ENCODE peak calls at places on chromosomes 3 and 15, in nine cellular contexts. One of them, this sample, is unnamed.
A peak's percentile ranks its signal among the peaks of the same experiment; 100 is the strongest.

GRCh38 chr3:64686446-64686908 is 1.3 kb downstream of the ADAMTS9 start:
- DNase-seq in activated naive CD4-positive, alpha-beta T cell treated with anti-CD3 and anti-CD28 coated beads, Interleukin-2, amount 10 ng/mL, durations not matched to agents 7 days and 5 days: no peak
- DNase-seq in skeletal muscle cell: no peak
- DNase-seq in GM19239: no peak
- DNase-seq in IMR-90: peak; percentile 52
- DNase-seq in occipital lobe: no peak
- DNase-seq in activated T-helper 1 cell treated with anti-CD3 and anti-CD28 coated beads, Interleukin-12 subunit alpha, Interleukin-12 subunit beta, Interleukin-2, Interleukin-4 antibody, amounts not matched to agents 30 ng/mL and 10 ng/mL and 1 ng/mL, durations not matched to agents 14 hours and 24 hours and 36 hours: no peak
- DNase-seq in NCI-H2171 treated with DMSO at 0.1 percent for 48 hours: no peak
- DNase-seq in Ammon's horn: peak; percentile 42
- DNase-seq in this sample: no peak

GRCh38 chr15:60745469-60745971 is 266.6 kb upstream of the ICE2 start:
- DNase-seq in activated naive CD4-positive, alpha-beta T cell treated with anti-CD3 and anti-CD28 coated beads, Interleukin-2, amount 10 ng/mL, durations not matched to agents 7 days and 5 days: no peak
- DNase-seq in skeletal muscle cell: no peak
- DNase-seq in GM19239: no peak
- DNase-seq in IMR-90: peak; percentile 30
- DNase-seq in occipital lobe: no peak
- DNase-seq in activated T-helper 1 cell treated with anti-CD3 and anti-CD28 coated beads, Interleukin-12 subunit alpha, Interleukin-12 subunit beta, Interleukin-2, Interleukin-4 antibody, amounts not matched to agents 30 ng/mL and 10 ng/mL and 1 ng/mL, durations not matched to agents 14 hours and 24 hours and 36 hours: no peak
- DNase-seq in NCI-H2171 treated with DMSO at 0.1 percent for 48 hours: no peak
- DNase-seq in Ammon's horn: no peak
- DNase-seq in this sample: no peak

GRCh38 chr15:60627544-60627943 is 148.6 kb upstream of the ICE2 start:
- DNase-seq in activated naive CD4-positive, alpha-beta T cell treated with anti-CD3 and anti-CD28 coated beads, Interleukin-2, amount 10 ng/mL, durations not matched to agents 7 days and 5 days: no peak
- DNase-seq in skeletal muscle cell: no peak
- DNase-seq in GM19239: no peak
- DNase-seq in IMR-90: no peak
- DNase-seq in occipital lobe: no peak
- DNase-seq in activated T-helper 1 cell treated with anti-CD3 and anti-CD28 coated beads, Interleukin-12 subunit alpha, Interleukin-12 subunit beta, Interleukin-2, Interleukin-4 antibody, amounts not matched to agents 30 ng/mL and 10 ng/mL and 1 ng/mL, durations not matched to agents 14 hours and 24 hours and 36 hours: no peak
- DNase-seq in NCI-H2171 treated with DMSO at 0.1 percent for 48 hours: no peak
- DNase-seq in Ammon's horn: no peak
- DNase-seq in this sample: no peak

GRCh38 chr3:113736548-113737089 is 9.4 kb downstream of the NAA50 start:
- DNase-seq in activated naive CD4-positive, alpha-beta T cell treated with anti-CD3 and anti-CD28 coated beads, Interleukin-2, amount 10 ng/mL, durations not matched to agents 7 days and 5 days: peak; percentile 34
- DNase-seq in skeletal muscle cell: no peak
- DNase-seq in GM19239: no peak
- DNase-seq in IMR-90: peak; percentile 73
- DNase-seq in occipital lobe: no peak
- DNase-seq in activated T-helper 1 cell treated with anti-CD3 and anti-CD28 coated beads, Interleukin-12 subunit alpha, Interleukin-12 subunit beta, Interleukin-2, Interleukin-4 antibody, amounts not matched to agents 30 ng/mL and 10 ng/mL and 1 ng/mL, durations not matched to agents 14 hours and 24 hours and 36 hours: peak; percentile 12
- DNase-seq in NCI-H2171 treated with DMSO at 0.1 percent for 48 hours: peak; percentile 70
- DNase-seq in Ammon's horn: peak; percentile 51
- DNase-seq in this sample: peak; percentile 70

GRCh38 chr3:134228035-134228434 is 22.6 kb downstream of the RYK start:
- DNase-seq in activated naive CD4-positive, alpha-beta T cell treated with anti-CD3 and anti-CD28 coated beads, Interleukin-2, amount 10 ng/mL, durations not matched to agents 7 days and 5 days: no peak
- DNase-seq in skeletal muscle cell: no peak
- DNase-seq in GM19239: no peak
- DNase-seq in IMR-90: peak; percentile 68
- DNase-seq in occipital lobe: no peak
- DNase-seq in activated T-helper 1 cell treated with anti-CD3 and anti-CD28 coated beads, Interleukin-12 subunit alpha, Interleukin-12 subunit beta, Interleukin-2, Interleukin-4 antibody, amounts not matched to agents 30 ng/mL and 10 ng/mL and 1 ng/mL, durations not matched to agents 14 hours and 24 hours and 36 hours: no peak
- DNase-seq in NCI-H2171 treated with DMSO at 0.1 percent for 48 hours: no peak
- DNase-seq in Ammon's horn: no peak
- DNase-seq in this sample: no peak

GRCh38 chr3:149216195-149216869 is 5.3 kb downstream of the CP start:
- DNase-seq in activated naive CD4-positive, alpha-beta T cell treated with anti-CD3 and anti-CD28 coated beads, Interleukin-2, amount 10 ng/mL, durations not matched to agents 7 days and 5 days: no peak
- DNase-seq in skeletal muscle cell: no peak
- DNase-seq in GM19239: no peak
- DNase-seq in IMR-90: no peak
- DNase-seq in occipital lobe: no peak
- DNase-seq in activated T-helper 1 cell treated with anti-CD3 and anti-CD28 coated beads, Interleukin-12 subunit alpha, Interleukin-12 subunit beta, Interleukin-2, Interleukin-4 antibody, amounts not matched to agents 30 ng/mL and 10 ng/mL and 1 ng/mL, durations not matched to agents 14 hours and 24 hours and 36 hours: no peak
- DNase-seq in NCI-H2171 treated with DMSO at 0.1 percent for 48 hours: no peak
- DNase-seq in Ammon's horn: no peak
- DNase-seq in this sample: no peak

GRCh38 chr15:93476491-93477176 is 387.6 kb upstream of the RGMA start:
- DNase-seq in activated naive CD4-positive, alpha-beta T cell treated with anti-CD3 and anti-CD28 coated beads, Interleukin-2, amount 10 ng/mL, durations not matched to agents 7 days and 5 days: no peak
- DNase-seq in skeletal muscle cell: no peak
- DNase-seq in GM19239: no peak
- DNase-seq in IMR-90: no peak
- DNase-seq in occipital lobe: no peak
- DNase-seq in activated T-helper 1 cell treated with anti-CD3 and anti-CD28 coated beads, Interleukin-12 subunit alpha, Interleukin-12 subunit beta, Interleukin-2, Interleukin-4 antibody, amounts not matched to agents 30 ng/mL and 10 ng/mL and 1 ng/mL, durations not matched to agents 14 hours and 24 hours and 36 hours: no peak
- DNase-seq in NCI-H2171 treated with DMSO at 0.1 percent for 48 hours: no peak
- DNase-seq in Ammon's horn: no peak
- DNase-seq in this sample: no peak

GRCh38 chr15:82100116-82100795 is 54.4 kb upstream of the MEX3B start:
- DNase-seq in activated naive CD4-positive, alpha-beta T cell treated with anti-CD3 and anti-CD28 coated beads, Interleukin-2, amount 10 ng/mL, durations not matched to agents 7 days and 5 days: no peak
- DNase-seq in skeletal muscle cell: no peak
- DNase-seq in GM19239: no peak
- DNase-seq in IMR-90: peak; percentile 53
- DNase-seq in occipital lobe: no peak
- DNase-seq in activated T-helper 1 cell treated with anti-CD3 and anti-CD28 coated beads, Interleukin-12 subunit alpha, Interleukin-12 subunit beta, Interleukin-2, Interleukin-4 antibody, amounts not matched to agents 30 ng/mL and 10 ng/mL and 1 ng/mL, durations not matched to agents 14 hours and 24 hours and 36 hours: no peak
- DNase-seq in NCI-H2171 treated with DMSO at 0.1 percent for 48 hours: peak; percentile 84
- DNase-seq in Ammon's horn: no peak
- DNase-seq in this sample: no peak

GRCh38 chr3:170730071-170730812 is 139.8 kb downstream of the RPL22L1 start:
- DNase-seq in activated naive CD4-positive, alpha-beta T cell treated with anti-CD3 and anti-CD28 coated beads, Interleukin-2, amount 10 ng/mL, durations not matched to agents 7 days and 5 days: no peak
- DNase-seq in skeletal muscle cell: no peak
- DNase-seq in GM19239: no peak
- DNase-seq in IMR-90: no peak
- DNase-seq in occipital lobe: no peak
- DNase-seq in activated T-helper 1 cell treated with anti-CD3 and anti-CD28 coated beads, Interleukin-12 subunit alpha, Interleukin-12 subunit beta, Interleukin-2, Interleukin-4 antibody, amounts not matched to agents 30 ng/mL and 10 ng/mL and 1 ng/mL, durations not matched to agents 14 hours and 24 hours and 36 hours: no peak
- DNase-seq in NCI-H2171 treated with DMSO at 0.1 percent for 48 hours: peak; percentile 42
- DNase-seq in Ammon's horn: no peak
- DNase-seq in this sample: no peak

GRCh38 chr15:57146394-57147140 is 228.1 kb downstream of the TCF12 start:
- DNase-seq in activated naive CD4-positive, alpha-beta T cell treated with anti-CD3 and anti-CD28 coated beads, Interleukin-2, amount 10 ng/mL, durations not matched to agents 7 days and 5 days: no peak
- DNase-seq in skeletal muscle cell: no peak
- DNase-seq in GM19239: no peak
- DNase-seq in IMR-90: peak; percentile 73
- DNase-seq in occipital lobe: no peak
- DNase-seq in activated T-helper 1 cell treated with anti-CD3 and anti-CD28 coated beads, Interleukin-12 subunit alpha, Interleukin-12 subunit beta, Interleukin-2, Interleukin-4 antibody, amounts not matched to agents 30 ng/mL and 10 ng/mL and 1 ng/mL, durations not matched to agents 14 hours and 24 hours and 36 hours: no peak
- DNase-seq in NCI-H2171 treated with DMSO at 0.1 percent for 48 hours: peak; percentile 75
- DNase-seq in Ammon's horn: peak; percentile 70
- DNase-seq in this sample: peak; percentile 66

GRCh38 chr3:57949779-57950618 is 58.2 kb upstream of the FLNB start:
- DNase-seq in activated naive CD4-positive, alpha-beta T cell treated with anti-CD3 and anti-CD28 coated beads, Interleukin-2, amount 10 ng/mL, durations not matched to agents 7 days and 5 days: no peak
- DNase-seq in skeletal muscle cell: no peak
- DNase-seq in GM19239: no peak
- DNase-seq in IMR-90: no peak
- DNase-seq in occipital lobe: no peak
- DNase-seq in activated T-helper 1 cell treated with anti-CD3 and anti-CD28 coated beads, Interleukin-12 subunit alpha, Interleukin-12 subunit beta, Interleukin-2, Interleukin-4 antibody, amounts not matched to agents 30 ng/mL and 10 ng/mL and 1 ng/mL, durations not matched to agents 14 hours and 24 hours and 36 hours: no peak
- DNase-seq in NCI-H2171 treated with DMSO at 0.1 percent for 48 hours: no peak
- DNase-seq in Ammon's horn: no peak
- DNase-seq in this sample: no peak

GRCh38 chr3:185200639-185201038 is 47.8 kb upstream of the C3orf70 start:
- DNase-seq in activated naive CD4-positive, alpha-beta T cell treated with anti-CD3 and anti-CD28 coated beads, Interleukin-2, amount 10 ng/mL, durations not matched to agents 7 days and 5 days: no peak
- DNase-seq in skeletal muscle cell: peak; percentile 66
- DNase-seq in GM19239: no peak
- DNase-seq in IMR-90: peak; percentile 79
- DNase-seq in occipital lobe: no peak
- DNase-seq in activated T-helper 1 cell treated with anti-CD3 and anti-CD28 coated beads, Interleukin-12 subunit alpha, Interleukin-12 subunit beta, Interleukin-2, Interleukin-4 antibody, amounts not matched to agents 30 ng/mL and 10 ng/mL and 1 ng/mL, durations not matched to agents 14 hours and 24 hours and 36 hours: no peak
- DNase-seq in NCI-H2171 treated with DMSO at 0.1 percent for 48 hours: no peak
- DNase-seq in Ammon's horn: no peak
- DNase-seq in this sample: no peak

GRCh38 chr3:31455524-31455923 is 77.2 kb upstream of the STT3B start:
- DNase-seq in activated naive CD4-positive, alpha-beta T cell treated with anti-CD3 and anti-CD28 coated beads, Interleukin-2, amount 10 ng/mL, durations not matched to agents 7 days and 5 days: no peak
- DNase-seq in skeletal muscle cell: no peak
- DNase-seq in GM19239: no peak
- DNase-seq in IMR-90: no peak
- DNase-seq in occipital lobe: no peak
- DNase-seq in activated T-helper 1 cell treated with anti-CD3 and anti-CD28 coated beads, Interleukin-12 subunit alpha, Interleukin-12 subunit beta, Interleukin-2, Interleukin-4 antibody, amounts not matched to agents 30 ng/mL and 10 ng/mL and 1 ng/mL, durations not matched to agents 14 hours and 24 hours and 36 hours: no peak
- DNase-seq in NCI-H2171 treated with DMSO at 0.1 percent for 48 hours: no peak
- DNase-seq in Ammon's horn: no peak
- DNase-seq in this sample: no peak

GRCh38 chr3:157333551-157333991 is 103.1 kb upstream of the PTX3 start:
- DNase-seq in activated naive CD4-positive, alpha-beta T cell treated with anti-CD3 and anti-CD28 coated beads, Interleukin-2, amount 10 ng/mL, durations not matched to agents 7 days and 5 days: no peak
- DNase-seq in skeletal muscle cell: peak; percentile 56
- DNase-seq in GM19239: no peak
- DNase-seq in IMR-90: peak; percentile 90
- DNase-seq in occipital lobe: no peak
- DNase-seq in activated T-helper 1 cell treated with anti-CD3 and anti-CD28 coated beads, Interleukin-12 subunit alpha, Interleukin-12 subunit beta, Interleukin-2, Interleukin-4 antibody, amounts not matched to agents 30 ng/mL and 10 ng/mL and 1 ng/mL, durations not matched to agents 14 hours and 24 hours and 36 hours: no peak
- DNase-seq in NCI-H2171 treated with DMSO at 0.1 percent for 48 hours: no peak
- DNase-seq in Ammon's horn: no peak
- DNase-seq in this sample: no peak

GRCh38 chr3:169146112-169146665 is 517.3 kb downstream of the MECOM start:
- DNase-seq in activated naive CD4-positive, alpha-beta T cell treated with anti-CD3 and anti-CD28 coated beads, Interleukin-2, amount 10 ng/mL, durations not matched to agents 7 days and 5 days: no peak
- DNase-seq in skeletal muscle cell: no peak
- DNase-seq in GM19239: no peak
- DNase-seq in IMR-90: peak; percentile 64
- DNase-seq in occipital lobe: no peak
- DNase-seq in activated T-helper 1 cell treated with anti-CD3 and anti-CD28 coated beads, Interleukin-12 subunit alpha, Interleukin-12 subunit beta, Interleukin-2, Interleukin-4 antibody, amounts not matched to agents 30 ng/mL and 10 ng/mL and 1 ng/mL, durations not matched to agents 14 hours and 24 hours and 36 hours: no peak
- DNase-seq in NCI-H2171 treated with DMSO at 0.1 percent for 48 hours: no peak
- DNase-seq in Ammon's horn: no peak
- DNase-seq in this sample: no peak

GRCh38 chr3:52649461-52650210 is 36.1 kb downstream of the PBRM1 start:
- DNase-seq in activated naive CD4-positive, alpha-beta T cell treated with anti-CD3 and anti-CD28 coated beads, Interleukin-2, amount 10 ng/mL, durations not matched to agents 7 days and 5 days: no peak
- DNase-seq in skeletal muscle cell: no peak
- DNase-seq in GM19239: no peak
- DNase-seq in IMR-90: peak; percentile 70
- DNase-seq in occipital lobe: no peak
- DNase-seq in activated T-helper 1 cell treated with anti-CD3 and anti-CD28 coated beads, Interleukin-12 subunit alpha, Interleukin-12 subunit beta, Interleukin-2, Interleukin-4 antibody, amounts not matched to agents 30 ng/mL and 10 ng/mL and 1 ng/mL, durations not matched to agents 14 hours and 24 hours and 36 hours: no peak
- DNase-seq in NCI-H2171 treated with DMSO at 0.1 percent for 48 hours: no peak
- DNase-seq in Ammon's horn: no peak
- DNase-seq in this sample: no peak

GRCh38 chr15:77851086-77851485 is 218.4 kb upstream of the LINGO1 start:
- DNase-seq in activated naive CD4-positive, alpha-beta T cell treated with anti-CD3 and anti-CD28 coated beads, Interleukin-2, amount 10 ng/mL, durations not matched to agents 7 days and 5 days: no peak
- DNase-seq in skeletal muscle cell: no peak
- DNase-seq in GM19239: no peak
- DNase-seq in IMR-90: no peak
- DNase-seq in occipital lobe: no peak
- DNase-seq in activated T-helper 1 cell treated with anti-CD3 and anti-CD28 coated beads, Interleukin-12 subunit alpha, Interleukin-12 subunit beta, Interleukin-2, Interleukin-4 antibody, amounts not matched to agents 30 ng/mL and 10 ng/mL and 1 ng/mL, durations not matched to agents 14 hours and 24 hours and 36 hours: no peak
- DNase-seq in NCI-H2171 treated with DMSO at 0.1 percent for 48 hours: no peak
- DNase-seq in Ammon's horn: no peak
- DNase-seq in this sample: no peak

GRCh38 chr15:60601098-60601497 is 122.2 kb upstream of the ICE2 start:
- DNase-seq in activated naive CD4-positive, alpha-beta T cell treated with anti-CD3 and anti-CD28 coated beads, Interleukin-2, amount 10 ng/mL, durations not matched to agents 7 days and 5 days: no peak
- DNase-seq in skeletal muscle cell: no peak
- DNase-seq in GM19239: no peak
- DNase-seq in IMR-90: no peak
- DNase-seq in occipital lobe: no peak
- DNase-seq in activated T-helper 1 cell treated with anti-CD3 and anti-CD28 coated beads, Interleukin-12 subunit alpha, Interleukin-12 subunit beta, Interleukin-2, Interleukin-4 antibody, amounts not matched to agents 30 ng/mL and 10 ng/mL and 1 ng/mL, durations not matched to agents 14 hours and 24 hours and 36 hours: no peak
- DNase-seq in NCI-H2171 treated with DMSO at 0.1 percent for 48 hours: no peak
- DNase-seq in Ammon's horn: no peak
- DNase-seq in this sample: no peak

GRCh38 chr3:93861021-93861420 is 112.7 kb downstream of the PROS1 start:
- DNase-seq in activated naive CD4-positive, alpha-beta T cell treated with anti-CD3 and anti-CD28 coated beads, Interleukin-2, amount 10 ng/mL, durations not matched to agents 7 days and 5 days: no peak
- DNase-seq in skeletal muscle cell: no peak
- DNase-seq in GM19239: no peak
- DNase-seq in IMR-90: no peak
- DNase-seq in occipital lobe: no peak
- DNase-seq in activated T-helper 1 cell treated with anti-CD3 and anti-CD28 coated beads, Interleukin-12 subunit alpha, Interleukin-12 subunit beta, Interleukin-2, Interleukin-4 antibody, amounts not matched to agents 30 ng/mL and 10 ng/mL and 1 ng/mL, durations not matched to agents 14 hours and 24 hours and 36 hours: no peak
- DNase-seq in NCI-H2171 treated with DMSO at 0.1 percent for 48 hours: no peak
- DNase-seq in Ammon's horn: no peak
- DNase-seq in this sample: no peak

GRCh38 chr3:36763850-36764703 is at the start of gene DCLK3:
- DNase-seq in activated naive CD4-positive, alpha-beta T cell treated with anti-CD3 and anti-CD28 coated beads, Interleukin-2, amount 10 ng/mL, durations not matched to agents 7 days and 5 days: peak; percentile 22
- DNase-seq in skeletal muscle cell: no peak
- DNase-seq in GM19239: no peak
- DNase-seq in IMR-90: no peak
- DNase-seq in occipital lobe: peak; percentile 19
- DNase-seq in activated T-helper 1 cell treated with anti-CD3 and anti-CD28 coated beads, Interleukin-12 subunit alpha, Interleukin-12 subunit beta, Interleukin-2, Interleukin-4 antibody, amounts not matched to agents 30 ng/mL and 10 ng/mL and 1 ng/mL, durations not matched to agents 14 hours and 24 hours and 36 hours: no peak
- DNase-seq in NCI-H2171 treated with DMSO at 0.1 percent for 48 hours: peak; percentile 28
- DNase-seq in Ammon's horn: peak; percentile 29
- DNase-seq in this sample: no peak